ENCODE peak calls at places on chromosomes 1 and 21, in four cellular contexts. G is COR-L47; M is T47D; I is naive thymus-derived CD8-positive, alpha-beta T cell. D is an unnamed sample.
A peak's percentile ranks its signal among the peaks of the same experiment; 100 is the strongest.

GRCh38 chr1:171468120-171468790 is 17.1 kb upstream of the PRRC2C start:
- DNase-seq in I (no peak), M (no peak), G (no peak), D (no peak)

GRCh38 chr1:85203573-85204169 is 2.9 kb upstream of the SYDE2 start:
- DNase-seq in I (no peak), M (peak; percentile 75), G (no peak), D (no peak)

GRCh38 chr1:18486195-18486594 is 5.5 kb downstream of the KLHDC7A start:
- DNase-seq in M (no peak), I (no peak), G (no peak), D (peak; percentile 16)

GRCh38 chr1:147853391-147853790 is 49.2 kb upstream of the GJA8 start:
- DNase-seq in M (no peak), G (no peak), I (no peak), D (no peak)

GRCh38 chr1:65722461-65722860 is 70.2 kb upstream of the PDE4B start:
- DNase-seq in G (no peak), I (no peak), M (no peak), D (no peak)

GRCh38 chr1:44862829-44863406 is 19.9 kb upstream of the PTCH2 start:
- DNase-seq in G (no peak), M (no peak), I (no peak), D (no peak)

GRCh38 chr1:220905650-220906560 is 26.7 kb downstream of the HLX start:
- DNase-seq in I (no peak), G (no peak), M (no peak), D (no peak)

GRCh38 chr1:179516976-179517705 is 58.6 kb downstream of the NPHS2 start:
- DNase-seq in M (no peak), I (no peak), G (no peak), D (no peak)

GRCh38 chr21:15967661-15968060 is 237.9 kb downstream of the USP25 start:
- DNase-seq in I (no peak), M (no peak), G (no peak), D (no peak)

GRCh38 chr1:101175886-101176285 is 60.9 kb upstream of the S1PR1 start:
- DNase-seq in M (no peak), G (no peak), I (no peak), D (no peak)

GRCh38 chr1:2523891-2524609 is 2.3 kb downstream of the PANK4 start:
- DNase-seq in G (no peak), M (no peak), I (peak; percentile 77), D (no peak)

GRCh38 chr1:155591770-155592169 is 18.2 kb upstream of the MSTO1 start:
- DNase-seq in M (peak; percentile 82), G (peak; percentile 66), I (peak; percentile 63), D (peak; percentile 73)

GRCh38 chr1:165507570-165507969 is 36.2 kb upstream of the LRRC52 start:
- DNase-seq in G (no peak), I (no peak), M (no peak), D (no peak)

D was measured in NCI-H748 treated with DMSO at 0.1 percent for 48 hours.